ENCODE peak calls at places on chromosome 4, in six cellular contexts. C, A, S, T, Z and P are unnamed samples.

GRCh38 chr4:177367336-177367735 is 57.7 kb downstream of the NEIL3 start:
- DNase-seq in S (peak), C (no peak), A (no peak), T (no peak), Z (peak), P (no peak)

GRCh38 chr4:24973471-24974251 is 57.1 kb downstream of the LGI2 start:
- DNase-seq in A (no peak), Z (no peak), S (no peak), C (no peak), T (peak), P (no peak)

GRCh38 chr4:12729384-12729783 is 754.8 kb downstream of the RAB28 start:
- DNase-seq in A (no peak), S (no peak), Z (peak), C (no peak), T (peak), P (no peak)

GRCh38 chr4:11592276-11592675 is 163.6 kb upstream of the HS3ST1 start:
- DNase-seq in T (no peak), S (no peak), C (no peak), A (no peak), Z (no peak), P (no peak)

GRCh38 chr4:119039779-119040178 is 95.9 kb upstream of the MYOZ2 start:
- DNase-seq in C (no peak), Z (no peak), T (no peak), A (no peak), S (no peak), P (no peak)

GRCh38 chr4:73311428-73311827 is 52.8 kb upstream of the ANKRD17 start:
- DNase-seq in S (peak), Z (peak), A (no peak), T (peak), C (no peak), P (no peak)

GRCh38 chr4:76233967-76234678 is 17.4 kb upstream of the FAM47E start:
- DNase-seq in T (no peak), S (no peak), A (no peak), Z (no peak), C (peak), P (no peak)

GRCh38 chr4:168585168-168586091 is 88.6 kb downstream of the PALLD start:
- DNase-seq in T (peak), A (peak), S (peak), C (no peak), Z (peak), P (no peak)

GRCh38 chr4:1446502-1447153 is 40.4 kb upstream of the NKX1-1 start:
- DNase-seq in A (no peak), Z (no peak), T (no peak), S (no peak), C (no peak), P (no peak)

GRCh38 chr4:94126669-94127068 is 81.0 kb upstream of the SMARCAD1 start:
- DNase-seq in S (no peak), Z (peak), T (peak), A (no peak), C (no peak), P (no peak)

GRCh38 chr4:148445071-148445902 is 3.1 kb upstream of the NR3C2 start:
- DNase-seq in A (peak), T (no peak), Z (peak), S (no peak), C (no peak), P (no peak)

GRCh38 chr4:168871686-168872085 is 138.4 kb downstream of the CBR4 start:
- DNase-seq in C (no peak), T (no peak), Z (no peak), A (no peak), S (no peak), P (no peak)

GRCh38 chr4:66558651-66559050 is 888.4 kb upstream of the EPHA5 start:
- DNase-seq in S (no peak), A (no peak), T (no peak), Z (no peak), C (no peak), P (no peak)